ENCODE peak calls at places on chromosomes 16 and 17, in eight cellular contexts. W is adipocyte; A is tibial artery; H is bronchial epithelial cell; L is stimulated activated CD4-positive, alpha-beta T cell treated with anti-CD3 and anti-CD28 coated beads, TNF-alpha, amount 100 ng/mL, for 48 hours; O is CD4-positive, CD25-positive, alpha-beta regulatory T cell; V is IMR-90; N is effector CD4-positive, alpha-beta T cell. S is an unnamed sample.

GRCh38 chr17:56064506-56064905 is 88.8 kb upstream of the ANKFN1 start:
- DNase-seq in L (no peak), O (no peak), W (no peak), N (no peak), V (no peak), H (no peak), A (no peak), S (no peak)

GRCh38 chr17:8753976-8754440 is 4.3 kb downstream of the SPDYE4 start:
- DNase-seq in L (no peak), V (peak; percentile 6), A (no peak), W (peak; percentile 31), H (peak; percentile 40), O (peak; percentile 29), N (no peak), S (peak; percentile 54)

GRCh38 chr17:28364665-28365363 is at the start of gene SEBOX:
- DNase-seq in A (no peak), V (no peak), H (no peak), L (no peak), N (no peak), W (no peak), O (no peak), S (no peak)

GRCh38 chr17:8300629-8301242 is 5.5 kb upstream of the SLC25A35 start:
- DNase-seq in W (peak; percentile 86), A (peak; percentile 50), O (peak; percentile 79), V (peak; percentile 64), N (peak; percentile 42), H (peak; percentile 54), L (peak; percentile 32), S (peak; percentile 84)

GRCh38 chr16:66581246-66581952 is 2.1 kb downstream of the CMTM2 start:
- DNase-seq in V (peak; percentile 44), H (no peak), L (no peak), A (no peak), O (no peak), N (no peak), W (peak; percentile 46), S (no peak)

GRCh38 chr17:71938340-71939010 is 182.3 kb upstream of the SOX9 start:
- DNase-seq in V (no peak), W (no peak), O (no peak), A (no peak), N (no peak), L (no peak), H (no peak), S (no peak)

GRCh38 chr17:40317345-40317873 is 8.4 kb downstream of the RARA start:
- DNase-seq in O (peak; percentile 66), A (no peak), V (peak; percentile 70), L (no peak), H (peak; percentile 75), N (no peak), W (peak; percentile 86), S (peak; percentile 61)

GRCh38 chr16:68343137-68343536 is 32.3 kb downstream of the PRMT7 start:
- DNase-seq in H (no peak), A (no peak), W (no peak), L (no peak), V (no peak), O (no peak), N (no peak), S (no peak)

GRCh38 chr16:85563515-85564276 is 49.4 kb upstream of the GSE1 start:
- DNase-seq in W (no peak), A (peak; percentile 84), N (no peak), V (peak; percentile 37), L (no peak), O (no peak), H (no peak), S (no peak)

S was measured in iPS-NIHi11.